ENCODE peak calls at places on chromosomes 12 and 14, in seven cellular contexts. One of them, this sample, is unnamed.

GRCh38 chr14:34931206-34931605 is 51.6 kb upstream of the SRP54 start:
- DNase-seq in neural progenitor cell: no peak
- DNase-seq in GM03348: no peak
- DNase-seq in SW480: no peak
- DNase-seq in kidney tubule cell: peak; percentile 32
- DNase-seq in GM13977: no peak
- DNase-seq in GM12891: no peak
- DNase-seq in this sample: no peak

GRCh38 chr14:74134484-74134883 is 49.7 kb downstream of the LIN52 start:
- DNase-seq in GM12891: no peak
- DNase-seq in SW480: no peak
- DNase-seq in GM13977: peak; percentile 6
- DNase-seq in kidney tubule cell: no peak
- DNase-seq in neural progenitor cell: no peak
- DNase-seq in GM03348: no peak
- DNase-seq in this sample: no peak

GRCh38 chr12:75715682-75716081 is 204.3 kb upstream of the KRR1 start:
- DNase-seq in GM13977: no peak
- DNase-seq in GM03348: no peak
- DNase-seq in SW480: no peak
- DNase-seq in GM12891: no peak
- DNase-seq in kidney tubule cell: no peak
- DNase-seq in neural progenitor cell: no peak
- DNase-seq in this sample: no peak

GRCh38 chr12:40942326-40942725 is 245.8 kb upstream of the PDZRN4 start:
- DNase-seq in GM03348: peak; percentile 5
- DNase-seq in GM13977: no peak
- DNase-seq in SW480: no peak
- DNase-seq in GM12891: no peak
- DNase-seq in neural progenitor cell: peak; percentile 4
- DNase-seq in kidney tubule cell: peak; percentile 69
- DNase-seq in this sample: no peak

GRCh38 chr12:68042212-68042699 is 53.0 kb downstream of the IFNG-AS1 start:
- DNase-seq in SW480: no peak
- DNase-seq in GM13977: peak; percentile 56
- DNase-seq in GM12891: no peak
- DNase-seq in GM03348: no peak
- DNase-seq in neural progenitor cell: no peak
- DNase-seq in kidney tubule cell: peak; percentile 28
- DNase-seq in this sample: peak; percentile 49

GRCh38 chr14:68811161-68811560 is 18.3 kb upstream of the ZFP36L1 start:
- DNase-seq in SW480: no peak
- DNase-seq in GM13977: no peak
- DNase-seq in GM03348: no peak
- DNase-seq in GM12891: no peak
- DNase-seq in kidney tubule cell: no peak
- DNase-seq in neural progenitor cell: no peak
- DNase-seq in this sample: no peak

GRCh38 chr14:32329690-32330290 is 692 bp downstream of the AKAP6 start:
- DNase-seq in GM12891: no peak
- DNase-seq in SW480: no peak
- DNase-seq in GM03348: no peak
- DNase-seq in GM13977: no peak
- DNase-seq in neural progenitor cell: no peak
- DNase-seq in kidney tubule cell: no peak
- DNase-seq in this sample: no peak

GRCh38 chr12:131176926-131177325 is 223.2 kb downstream of the ADGRD1 start:
- DNase-seq in GM03348: no peak
- DNase-seq in SW480: no peak
- DNase-seq in GM13977: no peak
- DNase-seq in neural progenitor cell: no peak
- DNase-seq in kidney tubule cell: no peak
- DNase-seq in GM12891: no peak
- DNase-seq in this sample: no peak

GRCh38 chr12:6542209-6543009 is 8.1 kb downstream of the GAPDH start:
- DNase-seq in SW480: peak; percentile 77
- DNase-seq in GM12891: no peak
- DNase-seq in kidney tubule cell: peak; percentile 19
- DNase-seq in GM03348: no peak
- DNase-seq in neural progenitor cell: no peak
- DNase-seq in GM13977: no peak
- DNase-seq in this sample: no peak

GRCh38 chr12:51247523-51248206 is 9.0 kb downstream of the DAZAP2 start:
- DNase-seq in GM13977: no peak
- DNase-seq in kidney tubule cell: no peak
- DNase-seq in SW480: no peak
- DNase-seq in neural progenitor cell: no peak
- DNase-seq in GM03348: no peak
- DNase-seq in GM12891: no peak
- DNase-seq in this sample: no peak

GRCh38 chr14:46819117-46819516 is 167.5 kb upstream of the RPL10L start:
- DNase-seq in GM13977: no peak
- DNase-seq in GM12891: no peak
- DNase-seq in neural progenitor cell: no peak
- DNase-seq in SW480: no peak
- DNase-seq in GM03348: no peak
- DNase-seq in kidney tubule cell: no peak
- DNase-seq in this sample: no peak

GRCh38 chr12:69254046-69254445 is 14.7 kb downstream of the CPSF6 start:
- DNase-seq in GM12891: no peak
- DNase-seq in SW480: peak; percentile 16
- DNase-seq in GM13977: peak; percentile 39
- DNase-seq in GM03348: peak; percentile 25
- DNase-seq in neural progenitor cell: peak; percentile 51
- DNase-seq in kidney tubule cell: peak; percentile 58
- DNase-seq in this sample: peak; percentile 36

GRCh38 chr12:20629414-20630156 is 65.5 kb upstream of the SLCO1C1 start:
- DNase-seq in SW480: peak; percentile 84
- DNase-seq in GM13977: no peak
- DNase-seq in neural progenitor cell: no peak
- DNase-seq in GM03348: no peak
- DNase-seq in kidney tubule cell: peak; percentile 70
- DNase-seq in GM12891: no peak
- DNase-seq in this sample: no peak